ENCODE peak calls at places on chromosomes 7 and 10, in seven cellular contexts. A is hepatocyte, N is GM23338, Z is SK-N-SH, D is neural progenitor cell, J is MM.1S, F is PC-3. Q is an unnamed sample.
A peak's percentile ranks its signal among the peaks of the same experiment; 100 is the strongest.

GRCh38 chr10:66405566-66405965 is 520.3 kb upstream of the LRRTM3 start:
- DNase-seq in Z (no peak), J (no peak), D (no peak), A (no peak), F (peak; percentile 41), N (no peak), Q (no peak)

GRCh38 chr10:114343623-114344306 is 60.5 kb downstream of the AFAP1L2 start:
- DNase-seq in N (no peak), Z (no peak), F (no peak), D (no peak), J (no peak), A (no peak), Q (no peak)

GRCh38 chr10:43376828-43377227 is 5.4 kb downstream of the FXYD4 start:
- DNase-seq in A (no peak), J (no peak), D (no peak), Z (no peak), N (no peak), F (no peak), Q (peak; percentile 36)

GRCh38 chr7:143979359-143979758 is 20.8 kb upstream of the OR6B1 start:
- DNase-seq in J (no peak), N (no peak), Z (no peak), F (peak; percentile 91), A (no peak), D (no peak), Q (no peak)

GRCh38 chr10:80196270-80196949 is 8.9 kb downstream of the ANXA11 start:
- DNase-seq in F (peak; percentile 100), A (peak; percentile 88), N (no peak), D (no peak), J (peak; percentile 89), Z (no peak), Q (peak; percentile 40)

GRCh38 chr10:26407406-26407969 is 30.7 kb upstream of the APBB1IP start:
- DNase-seq in J (no peak), D (no peak), Z (no peak), F (peak; percentile 17), A (peak; percentile 66), N (no peak), Q (no peak)

GRCh38 chr7:83696101-83696500 is 47.2 kb upstream of the SEMA3E start:
- DNase-seq in J (no peak), F (no peak), Z (no peak), D (no peak), A (no peak), N (no peak), Q (no peak)

GRCh38 chr10:106189254-106189653 is 975.3 kb downstream of the SORCS1 start:
- DNase-seq in D (peak; percentile 66), J (peak; percentile 42), N (peak; percentile 87), F (peak; percentile 62), A (peak; percentile 64), Z (peak; percentile 20), Q (peak; percentile 32)

GRCh38 chr10:98039690-98040381 is 9.4 kb upstream of the CRTAC1 start:
- DNase-seq in F (no peak), N (no peak), A (no peak), J (no peak), Z (peak; percentile 75), D (no peak), Q (no peak)

GRCh38 chr7:15686209-15686956 is at the start of gene MEOX2:
- DNase-seq in A (peak; percentile 47), F (no peak), Z (peak; percentile 26), N (peak; percentile 63), J (no peak), D (peak; percentile 69), Q (no peak)
- H3K27ac ChIP-seq in A (no peak within 1 kb of the TSS), F (no peak within 1 kb of the TSS), Z (no peak within 1 kb of the TSS), N (no peak within 1 kb of the TSS), J (no peak within 1 kb of the TSS), D (no peak within 1 kb of the TSS), Q (no peak within 1 kb of the TSS)

DNA sequence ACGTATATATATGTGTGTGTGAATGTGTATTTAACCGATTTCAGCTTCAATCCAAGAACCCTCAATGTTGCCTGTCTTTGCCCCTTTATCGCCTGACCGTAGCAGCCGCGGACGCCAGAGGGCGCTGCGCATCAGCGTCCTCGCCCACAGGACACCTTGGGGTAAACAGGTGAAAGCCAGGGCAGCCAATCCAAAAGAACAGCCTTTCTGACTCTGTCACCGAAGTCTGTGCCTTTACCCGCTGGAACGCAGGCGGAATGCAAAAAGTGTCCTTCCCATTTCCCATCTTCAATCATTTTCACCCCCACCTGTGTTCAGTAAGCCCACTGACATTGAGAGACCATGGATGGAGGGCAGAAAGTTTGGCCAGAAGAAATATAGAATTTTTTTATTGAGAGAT is 3.6 kb downstream of the NXPH1 start:
- DNase-seq in N (peak; percentile 92), F (peak; percentile 69), D (peak; percentile 82), J (peak; percentile 88), Z (no peak), A (peak; percentile 72), Q (peak; percentile 55)
- TF ChIP-seq EZH2phosphoT487 in N (no peak), F (no peak), D (no peak), J (no peak), Z (no peak), A (no peak), Q (no peak)

DNA sequence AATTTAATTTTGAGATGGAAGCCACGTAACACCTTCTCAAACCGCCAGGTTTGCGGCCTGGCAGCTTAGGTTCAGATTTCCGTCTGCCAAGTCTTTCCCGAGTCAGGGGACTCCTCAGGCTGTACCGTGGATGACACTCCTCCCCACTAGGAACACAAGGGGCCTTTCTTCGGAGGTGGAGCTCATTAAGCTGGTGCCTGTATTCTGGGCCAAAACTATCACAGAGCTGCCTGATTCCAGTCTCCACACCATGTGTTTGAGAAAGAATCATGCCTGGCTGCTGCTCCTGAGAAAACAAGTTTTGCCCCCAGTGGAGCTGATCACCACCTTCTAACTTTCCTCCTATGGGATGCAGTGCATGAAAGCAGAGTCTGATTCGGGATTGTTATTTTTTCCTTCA is 44.8 kb downstream of the TMEM209 start:
- DNase-seq in D (no peak), J (no peak), Z (no peak), N (no peak), A (no peak), F (no peak), Q (no peak)
- H3K27ac ChIP-seq in D (no peak overlapping the region), J (no peak overlapping the region), Z (no peak overlapping the region), N (no peak overlapping the region), A (no peak overlapping the region), F (no peak overlapping the region), Q (no peak overlapping the region)

DNA sequence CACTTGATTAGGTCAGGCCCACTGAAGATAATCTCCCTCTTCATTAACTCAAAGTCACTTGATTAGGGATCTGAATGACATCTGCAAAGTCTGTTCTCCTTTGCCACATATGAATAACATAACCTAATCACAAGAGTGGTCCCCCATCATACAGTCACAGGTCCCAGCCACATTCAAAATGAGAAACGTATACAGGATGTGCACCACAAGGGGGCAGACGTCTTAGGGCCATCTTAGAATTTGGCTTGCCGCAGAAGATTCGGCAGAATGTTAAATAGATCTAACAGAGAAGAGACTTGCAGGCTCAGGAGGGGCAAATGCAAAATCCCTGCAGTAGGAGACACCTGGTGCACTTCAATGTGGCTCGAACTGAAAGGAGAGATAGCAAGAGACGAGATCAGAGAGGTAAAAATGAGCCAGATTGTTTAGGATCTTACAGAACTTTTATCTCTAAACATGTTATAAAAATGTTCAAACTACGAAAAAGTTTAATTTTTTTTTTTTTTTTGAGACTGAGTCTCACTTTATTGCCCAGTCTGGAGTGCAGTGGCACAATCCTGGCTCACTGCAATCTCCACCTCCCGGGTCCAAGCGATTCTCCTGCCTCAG is 10.4 kb upstream of the SMC3 start:
- DNase-seq in A (peak; percentile 44), F (peak; percentile 51), D (peak; percentile 73), J (peak; percentile 61), N (peak; percentile 93), Z (peak; percentile 41), Q (peak; percentile 79)
- TF ChIP-seq EZH2phosphoT487 in A (no peak), F (no peak), D (no peak), J (no peak), N (no peak), Z (no peak), Q (no peak)

GRCh38 chr7:134741901-134742635 is 37.4 kb upstream of the CALD1 start:
- DNase-seq in D (peak; percentile 38), N (peak; percentile 85), A (no peak), F (no peak), J (no peak), Z (no peak), Q (no peak)

GRCh38 chr7:134736381-134736780 is 43.1 kb upstream of the CALD1 start:
- DNase-seq in A (no peak), Z (no peak), F (no peak), N (no peak), J (no peak), D (no peak), Q (no peak)

GRCh38 chr7:134739362-134739761 is 40.1 kb upstream of the CALD1 start:
- DNase-seq in Z (no peak), J (no peak), D (no peak), A (no peak), N (no peak), F (no peak), Q (no peak)

GRCh38 chr7:134740364-134740763 is 39.1 kb upstream of the CALD1 start:
- DNase-seq in D (no peak), Z (no peak), A (no peak), J (no peak), F (no peak), N (no peak), Q (no peak)

DNA sequence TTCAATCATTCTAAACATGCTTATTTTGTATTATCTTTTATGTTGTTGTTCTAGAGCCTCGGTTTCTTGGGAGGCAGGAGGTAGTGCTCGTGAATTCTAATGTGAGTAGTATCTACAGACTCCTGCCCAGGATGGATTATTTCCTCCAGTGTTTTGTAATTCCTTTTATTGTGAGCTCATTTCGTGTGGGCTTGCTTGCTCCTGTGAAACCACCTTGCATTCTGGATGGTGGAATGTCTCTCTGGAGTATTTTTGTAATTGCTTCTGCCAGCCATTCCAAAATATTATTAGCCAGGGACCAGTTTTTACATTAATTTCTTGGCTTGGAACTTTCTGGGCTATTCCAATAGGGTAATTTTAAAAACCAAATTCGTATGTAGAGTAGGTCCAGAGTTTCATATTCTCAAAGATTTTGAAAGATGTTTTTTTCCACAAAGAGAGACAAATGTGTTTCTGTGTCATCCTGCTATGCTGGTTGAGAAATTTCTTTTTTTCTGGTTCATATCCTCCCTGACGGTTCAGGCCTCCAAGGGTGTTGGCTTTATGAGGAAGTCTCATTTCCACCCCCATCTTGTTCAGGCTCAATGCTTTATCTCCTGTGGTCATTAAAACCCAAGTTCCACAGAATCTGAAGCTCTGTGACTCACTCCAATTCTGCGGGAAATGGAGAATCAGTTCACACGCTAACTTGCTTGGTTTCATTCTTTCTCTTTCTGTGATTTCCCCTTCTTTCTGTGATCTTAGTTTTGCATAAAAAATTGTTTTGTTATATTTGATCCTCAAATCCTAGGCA is 41.7 kb upstream of the CALD1 start:
- DNase-seq in D (no peak), N (no peak), F (no peak), Z (no peak), J (no peak), A (peak; percentile 55), Q (no peak)
- H3K27ac ChIP-seq in D (no peak overlapping the region), N (no peak overlapping the region), F (no peak overlapping the region), Z (peak overlapping the region; percentile 53), J (no peak overlapping the region), A (peak overlapping the region; percentile 85), Q (no peak overlapping the region)

GRCh38 chr10:14736600-14737081 is 38.1 kb downstream of the FAM107B start:
- DNase-seq in D (peak; percentile 30), N (peak; percentile 22), Z (no peak), F (no peak), J (peak; percentile 39), A (peak; percentile 35), Q (peak; percentile 83)
- TF ChIP-seq EZH2phosphoT487 in D (no peak), N (no peak), Z (no peak), F (no peak), J (no peak), A (no peak), Q (no peak)